ENCODE peak calls at places on chromosome 3, in four cellular contexts. Y, V, K and P are unnamed samples.

GRCh38 chr3:149657458-149657795 is 398 bp downstream of the WWTR1 start:
- DNase-seq in V (peak), Y (no peak), K (no peak), P (no peak)

GRCh38 chr3:111714305-111714704 is 119.2 kb upstream of the ZBED2 start:
- DNase-seq in V (no peak), Y (no peak), K (peak), P (peak)

GRCh38 chr3:71589132-71589531 is 5.6 kb upstream of the FOXP1 start:
- DNase-seq in K (no peak), Y (no peak), V (no peak), P (no peak)

GRCh38 chr3:138459619-138460535 is 25.5 kb downstream of the ESYT3 start:
- DNase-seq in V (no peak), K (no peak), Y (no peak), P (no peak)

GRCh38 chr3:188635258-188636038 is 481.5 kb downstream of the LPP start:
- DNase-seq in K (peak), V (peak), Y (no peak), P (no peak)

GRCh38 chr3:197352382-197352781 is 54.0 kb upstream of the DLG1 start:
- DNase-seq in Y (no peak), K (no peak), V (peak), P (no peak)

GRCh38 chr3:22098000-22098399 is 347.0 kb upstream of the ZNF385D start:
- DNase-seq in Y (no peak), K (no peak), V (no peak), P (no peak)

GRCh38 chr3:118587037-118587741 is 447.5 kb downstream of the IGSF11 start:
- DNase-seq in K (peak), Y (peak), V (no peak), P (no peak)

GRCh38 chr3:160343132-160343531 is 55.9 kb downstream of the IFT80 start:
- DNase-seq in V (peak), K (peak), Y (no peak), P (no peak)

GRCh38 chr3:195853930-195854478 is 42.3 kb upstream of the MUC4 start:
- DNase-seq in V (no peak), K (no peak), Y (no peak), P (no peak)

GRCh38 chr3:133476971-133477375 is 77.1 kb downstream of the BFSP2 start:
- DNase-seq in V (no peak), K (no peak), Y (peak), P (no peak)

GRCh38 chr3:171862993-171863521 is 19.9 kb downstream of the TMEM212 start:
- DNase-seq in V (peak), Y (no peak), K (no peak), P (no peak)

GRCh38 chr3:48118322-48118721 is 69.9 kb downstream of the CDC25A start:
- DNase-seq in Y (no peak), K (no peak), V (no peak), P (peak)

GRCh38 chr3:94811836-94812235 is 749.0 kb downstream of the NSUN3 start:
- DNase-seq in K (peak), V (no peak), Y (no peak), P (peak)

GRCh38 chr3:194487289-194488006 is 646 bp upstream of the ATP13A3 start:
- DNase-seq in K (peak), V (peak), Y (peak), P (peak)

GRCh38 chr3:116057403-116058006 is 387.8 kb downstream of the LSAMP start:
- DNase-seq in V (no peak), K (no peak), Y (no peak), P (no peak)

GRCh38 chr3:15361494-15362214 is 29.3 kb upstream of the SH3BP5 start:
- DNase-seq in K (peak), V (no peak), Y (no peak), P (peak)

GRCh38 chr3:123021388-123021787 is 6.2 kb downstream of the SEMA5B start:
- DNase-seq in Y (no peak), K (no peak), V (no peak), P (no peak)

GRCh38 chr3:190003730-190004129 is 117.0 kb downstream of the P3H2 start:
- DNase-seq in V (peak), Y (no peak), K (peak), P (no peak)

GRCh38 chr3:196662033-196662432 is 22.5 kb downstream of the NRROS start:
- DNase-seq in V (no peak), K (no peak), Y (peak), P (no peak)

GRCh38 chr3:39809181-39809994 is at the start of gene MYRIP:
- DNase-seq in K (peak), Y (peak), V (peak), P (peak)

GRCh38 chr3:184767377-184767776 is 44.6 kb upstream of the VPS8 start:
- DNase-seq in K (no peak), V (no peak), Y (no peak), P (no peak)

GRCh38 chr3:56197991-56198390 is 270.3 kb downstream of the ERC2 start:
- DNase-seq in K (no peak), V (no peak), Y (no peak), P (no peak)

GRCh38 chr3:190988102-190988501 is 125.6 kb upstream of the GMNC start:
- DNase-seq in V (no peak), K (no peak), Y (no peak), P (no peak)

GRCh38 chr3:143439785-143440184 is 320.2 kb downstream of the CHST2 start:
- DNase-seq in V (no peak), Y (no peak), K (no peak), P (no peak)